ENCODE peak calls at places on chromosome 19, in six cellular contexts. G, H, N, R, X and Q are unnamed samples.
A peak's percentile ranks its signal among the peaks of the same experiment; 100 is the strongest.

GRCh38 chr19:15195381-15195964 is 5.3 kb downstream of the NOTCH3 start:
- DNase-seq in G (no peak), H (no peak), N (peak; percentile 55), R (peak; percentile 78), X (no peak), Q (peak; percentile 58)

GRCh38 chr19:46193678-46194077 is 35.9 kb upstream of the IGFL1 start:
- DNase-seq in G (no peak), H (no peak), N (peak; percentile 77), R (no peak), X (no peak), Q (no peak)

GRCh38 chr19:33795370-33796163 is 1.1 kb upstream of the KCTD15 start:
- DNase-seq in G (peak; percentile 67), H (peak; percentile 25), N (peak; percentile 89), R (peak; percentile 90), X (peak; percentile 82), Q (peak; percentile 77)

GRCh38 chr19:33192010-33192409 is 2.1 kb upstream of the LRP3 start:
- DNase-seq in G (no peak), H (no peak), N (no peak), R (peak; percentile 74), X (no peak), Q (no peak)

GRCh38 chr19:33704271-33704670 is 82.5 kb downstream of the CHST8 start:
- DNase-seq in G (no peak), H (no peak), N (no peak), R (no peak), X (no peak), Q (no peak)

GRCh38 chr19:49080392-49080791 is 4.9 kb upstream of the SNRNP70 start:
- DNase-seq in G (no peak), H (no peak), N (no peak), R (no peak), X (no peak), Q (no peak)

GRCh38 chr19:35459414-35460082 is 11.5 kb downstream of the FFAR2 start:
- DNase-seq in G (no peak), H (no peak), N (no peak), R (no peak), X (no peak), Q (no peak)

GRCh38 chr19:28468701-28469459 is 744.1 kb downstream of the UQCRFS1 start:
- DNase-seq in G (no peak), H (no peak), N (peak; percentile 40), R (no peak), X (no peak), Q (no peak)

GRCh38 chr19:1213391-1214286 is 8.1 kb downstream of the STK11 start:
- DNase-seq in G (no peak), H (no peak), N (no peak), R (no peak), X (no peak), Q (no peak)

GRCh38 chr19:1823539-1824251 is 11.6 kb upstream of the ATP8B3 start:
- DNase-seq in G (no peak), H (no peak), N (no peak), R (no peak), X (no peak), Q (no peak)

GRCh38 chr19:50555447-50556235 is 12.6 kb downstream of the LRRC4B start:
- DNase-seq in G (no peak), H (no peak), N (peak; percentile 17), R (peak; percentile 67), X (no peak), Q (no peak)